ENCODE peak calls at places on chromosomes 3 and 15, in six cellular contexts. S, V, Z, E, W and I are unnamed samples.
A peak's percentile ranks its signal among the peaks of the same experiment; 100 is the strongest.

GRCh38 chr3:36546196-36546595 is 165.9 kb downstream of the STAC start:
- DNase-seq in V (no peak), Z (no peak), S (no peak), E (peak; percentile 2), W (no peak), I (no peak)

GRCh38 chr15:68666120-68666811 is 87.5 kb downstream of the CORO2B start:
- DNase-seq in V (no peak), S (peak; percentile 78), E (no peak), Z (no peak), W (no peak), I (no peak)

GRCh38 chr3:128557531-128558280 is 64.7 kb upstream of the GATA2 start:
- DNase-seq in E (no peak), Z (no peak), S (no peak), W (no peak), V (no peak), I (no peak)

GRCh38 chr3:775178-775885 is 317.5 kb upstream of the CNTN6 start:
- DNase-seq in V (no peak), S (no peak), E (no peak), Z (no peak), W (no peak), I (no peak)

GRCh38 chr15:27222479-27222878 is 251.5 kb downstream of the GABRG3 start:
- DNase-seq in S (no peak), V (no peak), W (no peak), E (no peak), Z (peak; percentile 5), I (no peak)

GRCh38 chr3:195054311-195054710 is 216.6 kb downstream of the XXYLT1 start:
- DNase-seq in V (no peak), E (no peak), S (no peak), Z (no peak), W (no peak), I (no peak)

GRCh38 chr3:77530870-77531269 is 491.0 kb downstream of the ROBO2 start:
- DNase-seq in Z (no peak), W (no peak), E (no peak), V (no peak), S (no peak), I (no peak)

GRCh38 chr15:58666957-58667356 is 82.5 kb downstream of the ADAM10 start:
- DNase-seq in W (no peak), S (peak; percentile 28), V (no peak), E (no peak), Z (peak; percentile 34), I (no peak)

GRCh38 chr15:35090104-35090807 is 5.2 kb upstream of the NANOGP8 start:
- DNase-seq in W (no peak), V (no peak), S (no peak), Z (no peak), E (no peak), I (no peak)

GRCh38 chr3:52429779-52430415 is 15.0 kb downstream of the SEMA3G start:
- DNase-seq in W (no peak), Z (no peak), V (no peak), S (peak; percentile 98), E (no peak), I (no peak)

GRCh38 chr3:52428151-52429005 is 16.5 kb downstream of the SEMA3G start:
- DNase-seq in V (peak; percentile 81), E (peak; percentile 57), S (peak; percentile 85), W (peak; percentile 25), Z (peak; percentile 90), I (peak; percentile 60)

GRCh38 chr3:52431459-52432223 is 13.3 kb downstream of the SEMA3G start:
- DNase-seq in S (no peak), W (no peak), E (no peak), Z (no peak), V (peak; percentile 13), I (no peak)

GRCh38 chr3:52430416-52430810 is 14.5 kb downstream of the SEMA3G start:
- DNase-seq in V (no peak), E (no peak), S (no peak), W (no peak), Z (no peak), I (no peak)

DNA sequence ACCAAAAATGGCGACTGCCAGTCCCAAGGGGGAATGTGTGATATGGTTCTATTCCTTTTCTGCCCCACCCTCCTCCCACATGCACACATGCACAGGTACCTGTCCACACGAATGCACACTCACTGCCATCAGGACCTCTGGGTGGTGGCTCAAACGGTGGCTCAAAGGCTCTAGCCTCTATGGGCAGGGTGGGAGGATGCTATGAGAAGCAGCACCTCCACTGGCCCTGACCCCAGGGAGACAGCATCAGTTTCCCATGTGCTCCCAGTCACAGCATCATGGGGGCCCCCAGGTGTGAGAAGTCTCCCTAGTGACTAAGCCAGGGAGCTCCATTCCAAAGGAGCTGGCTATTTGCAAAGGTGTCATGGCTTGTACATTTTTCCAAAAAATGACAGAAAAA is 15.9 kb downstream of the SEMA3G start:
- DNase-seq in W (no peak), V (no peak), S (no peak), E (no peak), Z (no peak), I (no peak)
- TF ChIP-seq CTCF in W (no peak), V (no peak), S (no peak), E (no peak), Z (no peak), I (no peak)

GRCh38 chr3:4947028-4947427 is 32.2 kb upstream of the BHLHE40 start:
- DNase-seq in W (no peak), S (no peak), Z (no peak), V (no peak), E (no peak), I (no peak)

GRCh38 chr3:4940985-4941384 is 38.3 kb upstream of the BHLHE40 start:
- DNase-seq in S (no peak), W (no peak), V (no peak), E (no peak), Z (no peak), I (no peak)

GRCh38 chr3:4939276-4939675 is 40.0 kb upstream of the BHLHE40 start:
- DNase-seq in V (no peak), E (no peak), Z (no peak), S (peak; percentile 14), W (no peak), I (no peak)

GRCh38 chr3:4945318-4945717 is 33.9 kb upstream of the BHLHE40 start:
- DNase-seq in S (no peak), Z (no peak), W (no peak), V (no peak), E (no peak), I (no peak)

DNA sequence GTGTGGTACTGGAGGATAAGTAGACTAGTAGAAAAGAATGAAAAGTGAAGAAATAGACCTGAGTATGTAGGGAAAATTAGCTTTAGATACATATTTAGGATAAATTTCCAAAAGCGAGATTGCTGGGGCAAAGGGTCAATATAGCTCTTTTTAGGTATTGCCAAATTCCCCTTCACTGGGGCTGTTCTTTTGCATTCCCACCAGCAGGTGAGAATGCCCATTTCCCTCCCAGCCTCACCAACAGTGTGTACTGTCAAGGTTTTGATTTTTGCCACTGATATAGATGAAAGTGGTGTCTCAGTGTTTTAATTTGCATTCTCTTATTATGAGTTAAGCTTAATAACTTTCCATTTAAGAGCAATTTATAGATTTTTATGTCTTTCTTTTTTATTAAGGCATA is 35.7 kb upstream of the BHLHE40 start:
- DNase-seq in E (no peak), V (no peak), W (no peak), S (no peak), Z (no peak), I (no peak)
- TF ChIP-seq CTCF in E (no peak), V (no peak), W (no peak), S (peak; percentile 11), Z (peak; percentile 40), I (no peak)

DNA sequence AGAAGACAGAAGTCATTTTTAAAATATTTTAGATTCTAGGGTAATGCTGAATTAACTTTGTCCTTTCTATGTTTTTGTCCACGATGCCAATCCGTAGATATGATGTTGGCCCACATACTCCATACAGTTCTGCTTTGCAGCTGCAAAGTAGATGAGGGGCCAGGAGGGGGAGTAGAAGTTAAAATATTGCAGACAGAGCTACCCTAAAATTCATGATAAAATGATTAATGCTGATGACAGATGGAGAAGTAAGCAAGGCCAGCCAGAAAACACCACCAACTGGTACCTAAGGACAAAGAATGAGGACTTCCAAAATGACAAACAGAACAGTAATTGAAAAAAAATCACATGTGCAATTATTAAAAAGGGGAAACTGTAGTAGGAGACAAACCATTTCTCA is 756.6 kb upstream of the ARPP21 start:
- DNase-seq in V (no peak), E (no peak), Z (peak; percentile 19), S (no peak), W (no peak), I (no peak)
- TF ChIP-seq CTCF in V (no peak), E (no peak), Z (no peak), S (peak; percentile 5), W (no peak), I (no peak)

GRCh38 chr3:189273736-189274135 is 102.0 kb downstream of the TPRG1 start:
- DNase-seq in E (no peak), W (no peak), Z (no peak), S (no peak), V (no peak), I (no peak)

GRCh38 chr3:189272500-189273119 is 100.8 kb downstream of the TPRG1 start:
- DNase-seq in W (no peak), Z (peak; percentile 3), S (no peak), V (no peak), E (no peak), I (no peak)

GRCh38 chr3:189269356-189269755 is 97.6 kb downstream of the TPRG1 start:
- DNase-seq in Z (peak; percentile 25), V (no peak), S (no peak), W (no peak), E (no peak), I (no peak)

GRCh38 chr3:189267981-189268613 is 96.3 kb downstream of the TPRG1 start:
- DNase-seq in V (no peak), Z (peak; percentile 33), E (no peak), W (no peak), S (no peak), I (no peak)

GRCh38 chr3:189270248-189270832 is 98.6 kb downstream of the TPRG1 start:
- DNase-seq in V (no peak), E (peak; percentile 50), W (peak; percentile 21), Z (peak; percentile 86), S (peak; percentile 28), I (peak; percentile 39)
- TF ChIP-seq CTCF in V (no peak), E (peak; percentile 35), W (no peak), Z (peak; percentile 85), S (no peak), I (peak; percentile 65)

DNA sequence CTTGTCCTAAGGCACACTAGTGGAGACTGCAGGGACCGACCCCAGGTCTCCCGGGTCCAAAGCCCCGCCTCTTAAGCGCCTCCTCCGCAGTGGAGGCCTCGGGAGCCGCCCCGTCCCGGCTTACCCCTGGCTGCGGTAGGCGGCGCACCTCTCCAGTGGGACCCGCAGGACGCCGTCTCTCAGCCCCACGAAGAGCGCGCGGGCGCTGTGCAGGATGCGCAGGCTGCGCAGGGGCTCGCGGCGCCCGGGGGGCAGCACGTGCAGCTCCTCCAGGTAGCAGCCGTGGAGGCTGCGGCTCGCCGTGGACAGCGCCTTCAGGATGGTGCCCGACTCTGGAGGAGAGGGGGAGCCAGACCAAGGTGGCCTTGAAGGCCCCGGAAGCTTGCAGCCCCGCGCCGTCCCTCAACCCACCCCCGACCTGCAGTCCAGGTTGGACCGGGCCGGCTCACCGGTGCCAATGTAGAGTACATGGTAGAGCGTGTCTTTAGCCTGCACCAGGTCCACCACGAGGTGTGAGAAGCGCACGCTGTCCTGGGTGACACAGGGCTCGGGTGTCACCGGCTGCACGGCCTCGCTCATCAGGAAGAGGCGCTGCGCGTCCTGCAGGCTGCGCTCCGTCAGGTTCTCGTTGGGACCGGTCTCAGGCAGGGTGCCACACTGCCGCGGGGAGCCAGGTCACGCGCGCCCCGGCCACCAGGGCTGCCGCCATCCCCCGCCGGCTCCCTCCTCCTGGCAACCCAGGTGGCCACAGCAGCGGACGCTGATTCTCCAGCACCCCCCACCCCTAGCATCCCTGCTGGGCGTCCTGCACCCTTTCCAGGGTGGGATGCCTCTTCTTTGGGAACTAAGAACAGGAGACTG is 105.5 kb downstream of the SEMA5B start:
- DNase-seq in E (peak; percentile 65), S (no peak), Z (no peak), W (no peak), V (no peak), I (no peak)
- TF ChIP-seq CTCF in E (no peak), S (peak; percentile 4), Z (no peak), W (no peak), V (no peak), I (no peak)